ENCODE peak calls at places on chromosomes 12 and 14, in six cellular contexts. D, H, C, P, Q and T are unnamed samples.
A peak's percentile ranks its signal among the peaks of the same experiment; 100 is the strongest.

GRCh38 chr14:54353266-54353665 is 43.5 kb upstream of the CDKN3 start:
- DNase-seq in H (no peak), D (no peak), Q (no peak), P (no peak), C (no peak), T (no peak)

GRCh38 chr14:75595211-75595610 is 16.8 kb downstream of the FLVCR2 start:
- DNase-seq in D (no peak), Q (no peak), C (no peak), H (no peak), P (peak; percentile 7), T (peak; percentile 21)

GRCh38 chr14:29627141-29627540 is 300.5 kb downstream of the PRKD1 start:
- DNase-seq in Q (no peak), H (no peak), P (peak; percentile 57), C (no peak), D (peak; percentile 65), T (no peak)

GRCh38 chr14:61247935-61248334 is 33.2 kb downstream of the TMEM30B start:
- DNase-seq in P (peak; percentile 91), Q (no peak), H (no peak), D (peak; percentile 27), C (no peak), T (no peak)

GRCh38 chr12:124939428-124940142 is 25.1 kb upstream of the UBC start:
- DNase-seq in P (peak; percentile 98), H (peak; percentile 86), D (peak; percentile 98), C (peak; percentile 91), Q (peak; percentile 95), T (peak; percentile 96)

GRCh38 chr12:132075714-132076553 is 68.2 kb downstream of the DDX51 start:
- DNase-seq in P (no peak), D (no peak), Q (no peak), C (no peak), H (no peak), T (no peak)

GRCh38 chr12:55703976-55704761 is 3.5 kb downstream of the ITGA7 start:
- DNase-seq in P (peak; percentile 35), Q (no peak), H (no peak), C (no peak), D (no peak), T (peak; percentile 41)

GRCh38 chr12:92170050-92170449 is 24.4 kb upstream of the BTG1 start:
- DNase-seq in C (no peak), D (no peak), Q (no peak), H (no peak), P (no peak), T (no peak)

GRCh38 chr14:71551291-71551955 is 380.8 kb upstream of the RGS6 start:
- DNase-seq in H (no peak), D (peak; percentile 91), C (peak; percentile 48), Q (peak; percentile 32), P (peak; percentile 84), T (peak; percentile 67)

GRCh38 chr12:56943878-56944277 is 9.7 kb upstream of the SDR9C7 start:
- DNase-seq in D (no peak), H (no peak), P (no peak), C (no peak), Q (no peak), T (no peak)

GRCh38 chr12:56951582-56952339 is 5.6 kb downstream of the RDH16 start:
- DNase-seq in D (no peak), Q (no peak), H (no peak), P (no peak), C (no peak), T (no peak)

GRCh38 chr12:56953314-56953713 is 4.1 kb downstream of the RDH16 start:
- DNase-seq in H (no peak), P (no peak), Q (no peak), C (no peak), D (no peak), T (no peak)

GRCh38 chr12:56948881-56949280 is 8.5 kb downstream of the RDH16 start:
- DNase-seq in P (no peak), D (no peak), H (no peak), Q (no peak), C (no peak), T (no peak)

DNA sequence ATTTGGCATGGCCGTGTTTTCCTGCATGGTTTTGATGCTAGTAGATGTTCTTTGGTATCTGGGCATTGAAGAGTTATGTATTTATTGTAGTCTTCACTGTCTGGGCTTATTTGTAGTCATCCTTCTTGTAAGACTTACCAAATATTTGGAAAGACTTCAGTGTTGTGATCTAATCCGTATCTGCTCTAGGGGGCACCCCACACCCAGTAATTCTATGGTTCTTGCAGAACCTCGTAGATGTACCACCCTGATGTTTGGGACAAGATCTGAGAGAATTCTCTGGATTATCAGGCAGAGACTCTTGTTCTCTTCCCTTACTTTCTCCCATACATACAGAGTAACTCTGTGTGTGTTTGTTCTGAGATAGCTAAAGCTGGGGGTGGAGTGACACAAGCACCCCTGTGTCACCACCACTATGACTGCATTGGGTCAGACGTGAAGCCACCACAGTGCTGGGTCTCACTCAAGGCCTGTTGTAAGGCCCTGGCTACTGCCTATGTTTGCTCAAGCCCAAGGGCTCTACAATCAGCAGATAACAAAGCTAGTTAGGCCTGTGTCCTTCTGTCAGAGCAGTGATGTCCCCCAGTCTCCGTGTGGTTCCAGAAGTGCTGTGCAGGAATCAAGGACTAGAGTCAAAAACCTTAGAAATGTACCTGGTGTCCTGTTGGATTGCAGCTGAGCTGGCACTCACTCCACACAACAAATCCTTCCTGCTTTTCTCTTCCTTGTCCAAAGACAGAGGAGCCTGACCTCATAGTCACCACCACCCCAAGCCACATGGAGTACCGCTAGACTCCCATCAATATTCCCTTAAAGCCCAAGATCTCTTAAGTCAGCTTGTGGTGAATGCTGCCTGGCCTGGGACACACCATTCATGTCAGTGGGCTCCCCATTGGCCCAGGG is 9.5 kb downstream of the RDH16 start:
- DNase-seq in D (no peak), C (no peak), P (no peak), H (no peak), Q (peak; percentile 32), T (no peak)
- TF ChIP-seq CTCF in D (no peak), C (no peak), P (no peak), H (no peak), Q (no peak), T (no peak)

DNA sequence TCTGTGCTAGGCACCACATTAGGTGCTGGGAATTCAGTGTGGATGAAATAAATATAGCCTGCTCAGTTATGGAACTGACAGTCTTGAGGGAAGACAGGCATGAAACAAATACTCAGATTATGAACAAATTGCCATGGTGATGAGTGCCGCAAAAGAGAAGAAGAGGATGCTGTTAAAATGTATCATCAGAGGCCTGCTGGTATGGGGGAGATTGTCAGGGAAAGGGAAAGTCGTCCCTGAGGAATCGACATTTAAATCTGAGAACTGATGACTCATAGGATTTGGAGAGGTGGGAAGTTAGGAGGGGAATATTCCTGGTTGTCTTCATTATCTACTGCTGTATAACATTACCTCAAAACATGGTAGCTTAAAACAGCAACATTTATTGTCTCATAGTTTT is 42.0 kb downstream of the PPP1R36 start:
- DNase-seq in D (peak; percentile 13), Q (no peak), P (peak; percentile 43), C (no peak), H (no peak), T (peak; percentile 11)
- H3K4me3 ChIP-seq in D (no peak overlapping the region), Q (no peak overlapping the region), P (no peak overlapping the region), C (no peak overlapping the region), H (no peak overlapping the region), T (no peak overlapping the region)

GRCh38 chr14:51441001-51441400 is 201.0 kb downstream of the TMX1 start:
- DNase-seq in Q (no peak), P (no peak), D (no peak), C (no peak), H (no peak), T (peak; percentile 55)
- TF ChIP-seq CTCF in Q (no peak), P (no peak), D (no peak), C (no peak), H (no peak), T (no peak)

GRCh38 chr12:53739285-53740129 is 12.3 kb upstream of the CALCOCO1 start:
- DNase-seq in P (no peak), H (no peak), Q (no peak), C (no peak), D (peak; percentile 22), T (no peak)
- H3K4me3 ChIP-seq in P (peak overlapping the region; percentile 14), H (no peak overlapping the region), Q (no peak overlapping the region), C (no peak overlapping the region), D (peak overlapping the region; percentile 15), T (no peak overlapping the region)

DNA sequence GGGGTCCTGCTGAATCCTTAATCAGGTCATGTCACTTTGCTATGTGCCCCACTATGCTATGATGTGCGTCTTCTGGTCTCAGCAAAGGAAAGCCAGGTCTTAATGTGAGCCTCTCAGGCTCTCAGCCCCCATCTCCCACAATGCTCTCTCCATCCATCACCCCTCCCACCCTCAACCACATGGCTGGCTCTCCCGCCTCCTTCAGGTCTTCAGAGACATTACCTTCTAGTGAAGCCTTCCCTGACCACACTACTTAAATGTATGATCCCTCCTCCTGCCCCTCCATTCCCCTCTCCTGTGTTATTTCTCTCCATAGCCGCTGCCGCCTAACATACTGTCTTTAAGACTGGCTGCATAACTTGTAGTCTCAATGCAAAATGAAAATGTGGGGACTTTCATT is 50.5 kb downstream of the KRT80 start:
- DNase-seq in C (peak; percentile 54), Q (no peak), D (no peak), P (no peak), H (no peak), T (no peak)
- TF ChIP-seq CTCF in C (peak; percentile 39), Q (no peak), D (no peak), P (peak; percentile 10), H (no peak), T (no peak)